ENCODE peak calls at places on chromosome 2, in seven cellular contexts. L, I, G, J, Y, U and D are unnamed samples.
A peak's percentile ranks its signal among the peaks of the same experiment; 100 is the strongest.

GRCh38 chr2:102488063-102488462 is 15.0 kb downstream of the SLC9A4 start:
- DNase-seq in L (no peak), I (no peak), G (no peak), J (no peak), Y (no peak), U (no peak), D (peak; percentile 84)

GRCh38 chr2:181240844-181241243 is 216.3 kb upstream of the ITGA4 start:
- DNase-seq in L (no peak), I (no peak), G (no peak), J (no peak), Y (no peak), U (no peak), D (no peak)

GRCh38 chr2:25572638-25573037 is 100.7 kb downstream of the DTNB start:
- DNase-seq in L (no peak), I (no peak), G (no peak), J (no peak), Y (no peak), U (no peak), D (no peak)

GRCh38 chr2:15760232-15760890 is 168.7 kb downstream of the DDX1 start:
- DNase-seq in L (no peak), I (no peak), G (no peak), J (peak; percentile 55), Y (no peak), U (no peak), D (no peak)

GRCh38 chr2:204877691-204878090 is 332.4 kb downstream of the PARD3B start:
- DNase-seq in L (no peak), I (no peak), G (no peak), J (no peak), Y (no peak), U (no peak), D (no peak)

GRCh38 chr2:85457877-85458316 is 39.4 kb downstream of the SH2D6 start:
- DNase-seq in L (no peak), I (no peak), G (no peak), J (no peak), Y (no peak), U (peak; percentile 46), D (peak; percentile 45)

GRCh38 chr2:9941196-9941995 is 10.1 kb upstream of the GRHL1 start:
- DNase-seq in L (no peak), I (no peak), G (peak; percentile 75), J (no peak), Y (no peak), U (no peak), D (peak; percentile 63)

GRCh38 chr2:174664084-174664759 is 66.6 kb upstream of the WIPF1 start:
- DNase-seq in L (no peak), I (no peak), G (no peak), J (no peak), Y (no peak), U (no peak), D (peak; percentile 6)

GRCh38 chr2:3465844-3466481 is 53.4 kb downstream of the ADI1 start:
- DNase-seq in L (no peak), I (no peak), G (peak; percentile 97), J (no peak), Y (no peak), U (peak; percentile 82), D (peak; percentile 94)

GRCh38 chr2:16613475-16613874 is 52.2 kb downstream of the CYRIA start:
- DNase-seq in L (peak; percentile 49), I (no peak), G (no peak), J (no peak), Y (no peak), U (no peak), D (peak; percentile 19)

GRCh38 chr2:43100362-43100882 is 126.0 kb downstream of the ZFP36L2 start:
- DNase-seq in L (no peak), I (no peak), G (no peak), J (no peak), Y (no peak), U (no peak), D (no peak)

GRCh38 chr2:206562375-206562774 is 79.9 kb upstream of the FAM237A start:
- DNase-seq in L (no peak), I (no peak), G (no peak), J (no peak), Y (no peak), U (no peak), D (peak; percentile 19)

GRCh38 chr2:197145471-197146056 is 165.0 kb downstream of the ANKRD44 start:
- DNase-seq in L (peak; percentile 26), I (peak; percentile 54), G (no peak), J (no peak), Y (no peak), U (no peak), D (no peak)

GRCh38 chr2:32783933-32784332 is 156.1 kb downstream of the TTC27 start:
- DNase-seq in L (no peak), I (no peak), G (no peak), J (no peak), Y (no peak), U (no peak), D (no peak)

GRCh38 chr2:216057688-216058193 is 23.9 kb downstream of the PECR start:
- DNase-seq in L (no peak), I (peak; percentile 69), G (peak; percentile 48), J (no peak), Y (no peak), U (peak; percentile 33), D (peak; percentile 88)

GRCh38 chr2:84029903-84030559 is 429.0 kb downstream of the SUCLG1 start:
- DNase-seq in L (no peak), I (no peak), G (no peak), J (no peak), Y (no peak), U (no peak), D (no peak)

GRCh38 chr2:236176417-236176816 is 8.2 kb upstream of the GBX2 start:
- DNase-seq in L (no peak), I (no peak), G (no peak), J (peak; percentile 45), Y (no peak), U (no peak), D (no peak)

GRCh38 chr2:235005603-235006259 is 53.9 kb downstream of the SH3BP4 start:
- DNase-seq in L (no peak), I (no peak), G (no peak), J (no peak), Y (peak; percentile 43), U (no peak), D (peak; percentile 91)

GRCh38 chr2:51013060-51013746 is 18.7 kb downstream of the NRXN1 start:
- DNase-seq in L (peak; percentile 99), I (no peak), G (no peak), J (no peak), Y (no peak), U (no peak), D (peak; percentile 5)